ENCODE peak calls at places on chromosome 20, in seven cellular contexts. Q is CD8-positive, alpha-beta T cell; W is lower lobe of right lung; R is body of pancreas; A is ovary; H is colonic mucosa; V is tibial nerve. N is an unnamed sample. For H3K4me1, the result is how much of the 10 kb centered on the place peaks cover.

GRCh38 chr20:37357481-37358365 is 11.8 kb downstream of the SRC start:
- DNase-seq in Q (no peak), W (no peak), R (no peak), A (no peak), H (no peak), V (no peak), N (no peak)

GRCh38 chr20:35312348-35312747 is 20.1 kb upstream of the FAM83C start:
- DNase-seq in Q (no peak), W (no peak), R (no peak), A (no peak), H (no peak), V (no peak), N (peak)

GRCh38 chr20:44092551-44093248 is 94.3 kb downstream of the JPH2 start:
- DNase-seq in Q (peak), W (no peak), R (no peak), A (no peak), H (peak), V (no peak), N (no peak)

GRCh38 chr20:4130404-4131189 is 115.2 kb upstream of the RNF24 start:
- DNase-seq in Q (peak), W (no peak), R (no peak), A (no peak), H (no peak), V (no peak), N (no peak)

GRCh38 chr20:57076202-57076651 is 190.2 kb downstream of the BMP7 start:
- DNase-seq in Q (no peak), W (no peak), R (no peak), A (no peak), H (no peak), V (no peak), N (peak)

GRCh38 chr20:10902836-10903410 is 229.1 kb upstream of the JAG1 start:
- DNase-seq in Q (no peak), W (no peak), R (no peak), A (no peak), H (no peak), V (no peak), N (no peak)

GRCh38 chr20:17556842-17557674 is 12.8 kb upstream of the DSTN start:
- DNase-seq in Q (no peak), W (peak), R (peak), A (peak), H (peak), V (peak), N (no peak)

GRCh38 chr20:58065508-58066361 is 162.7 kb downstream of the ANKRD60 start:
- DNase-seq in Q (no peak), W (no peak), R (no peak), A (no peak), H (peak), V (no peak), N (peak)

GRCh38 chr20:58810879-58811250 is 39.8 kb downstream of the GNAS-AS1 start:
- DNase-seq in Q (no peak), W (no peak), R (no peak), A (no peak), H (no peak), V (no peak), N (no peak)

GRCh38 chr20:60294627-60295026 is 336.4 kb downstream of the CDH26 start:
- DNase-seq in Q (peak), W (no peak), R (no peak), A (no peak), H (no peak), V (no peak), N (no peak)

GRCh38 chr20:38673731-38674177 is 50.5 kb upstream of the SLC32A1 start:
- DNase-seq in Q (no peak), W (no peak), R (no peak), A (no peak), H (no peak), V (no peak), N (no peak)

GRCh38 chr20:38315290-38315966 is 11.5 kb downstream of the BPI start:
- DNase-seq in Q (no peak), W (no peak), R (no peak), A (peak), H (no peak), V (no peak), N (no peak)

GRCh38 chr20:35039146-35039545 is 53.5 kb downstream of the TRPC4AP start:
- DNase-seq in Q (no peak), W (peak), R (peak), A (no peak), H (peak), V (no peak), N (peak)

GRCh38 chr20:57876163-57876562 is 166.3 kb upstream of the PMEPA1 start:
- DNase-seq in Q (no peak), W (no peak), R (no peak), A (no peak), H (no peak), V (no peak), N (no peak)

GRCh38 chr20:44407402-44408184 is 52.1 kb downstream of the HNF4A start:
- DNase-seq in Q (no peak), W (no peak), R (peak), A (no peak), H (peak), V (no peak), N (peak)

GRCh38 chr20:60559462-60559861 is 601.2 kb downstream of the CDH26 start:
- DNase-seq in Q (no peak), W (no peak), R (no peak), A (no peak), H (no peak), V (no peak), N (no peak)

GRCh38 chr20:1685304-1686052 is 27.9 kb upstream of the SIRPG start:
- DNase-seq in Q (no peak), W (no peak), R (no peak), A (no peak), H (no peak), V (no peak), N (no peak)

GRCh38 chr20:58597021-58597940 is 53.8 kb upstream of the STX16 start:
- DNase-seq in Q (no peak), W (no peak), R (no peak), A (peak), H (peak), V (no peak), N (no peak)

GRCh38 chr20:58112017-58112781 is 116.3 kb downstream of the ANKRD60 start:
- DNase-seq in Q (no peak), W (no peak), R (no peak), A (no peak), H (no peak), V (no peak), N (peak)

GRCh38 chr20:35710039-35710438 is 10.8 kb downstream of the ROMO1 start:
- DNase-seq in Q (no peak), W (no peak), R (no peak), A (no peak), H (no peak), V (no peak), N (no peak)

GRCh38 chr20:52129611-52130010 is 62.0 kb downstream of the ZFP64 start:
- DNase-seq in Q (no peak), W (no peak), R (no peak), A (no peak), H (no peak), V (no peak), N (no peak)

DNA sequence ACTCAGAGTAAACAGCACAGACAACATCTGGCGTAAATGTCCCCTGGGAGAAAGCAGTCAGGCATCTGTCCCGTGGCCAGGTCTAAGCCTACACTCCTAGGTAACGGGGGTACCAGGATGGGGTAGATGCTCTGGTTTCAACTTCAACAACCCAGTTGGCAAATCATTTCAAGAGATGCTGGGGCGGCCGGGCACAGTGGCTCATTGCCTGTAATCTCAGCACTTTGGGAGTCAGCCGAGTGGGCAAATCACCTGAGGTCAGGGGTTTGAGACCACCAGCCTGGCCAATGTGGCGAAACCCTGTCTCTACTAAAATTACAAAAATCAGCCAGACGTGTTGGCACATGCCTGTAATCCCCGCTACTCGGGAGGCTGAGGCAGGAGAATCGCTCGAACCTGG is 12.3 kb downstream of the PREX1 start:
- DNase-seq in Q (no peak), W (no peak), R (no peak), A (no peak), H (no peak), V (no peak), N (no peak)
- H3K4me1 ChIP-seq in Q (half or more), W (half or more), R (under half), A (under half), H (under half), V (under half), N (under half)

DNA sequence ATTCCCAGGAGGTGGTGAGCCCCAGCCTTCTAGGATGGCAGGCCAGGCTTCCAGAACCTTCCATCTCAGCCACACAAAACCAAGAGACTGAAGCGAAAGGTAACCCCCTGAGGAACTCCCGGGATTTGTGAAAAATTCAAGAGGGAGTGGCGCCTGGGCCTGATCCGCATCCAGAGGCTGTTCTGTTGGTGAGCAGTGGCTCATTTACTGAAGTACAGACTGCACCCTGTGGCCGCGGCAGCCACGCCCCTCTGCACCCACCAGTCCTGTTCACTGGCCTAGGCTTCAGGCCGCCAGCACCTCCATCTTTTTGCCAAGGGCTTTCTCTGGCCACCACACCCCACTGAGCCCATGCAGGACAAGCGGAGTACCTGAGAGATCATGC is 79.1 kb upstream of the PTPN1 start:
- DNase-seq in Q (no peak), W (no peak), R (no peak), A (no peak), H (no peak), V (no peak), N (no peak)
- H3K27ac ChIP-seq in Q (no peak), W (no peak), R (no peak), A (no peak), H (no peak), V (peak), N (peak)

GRCh38 chr20:54657268-54657826 is 182.0 kb downstream of the DOK5 start:
- DNase-seq in Q (no peak), W (no peak), R (no peak), A (no peak), H (no peak), V (no peak), N (no peak)
- TF ChIP-seq CTCF in Q (no peak), W (no peak), R (no peak), A (no peak), H (no peak), V (no peak), N (no peak)

GRCh38 chr20:31570021-31570463 is 35.0 kb upstream of the ID1 start:
- DNase-seq in Q (no peak), W (no peak), R (no peak), A (no peak), H (no peak), V (no peak), N (no peak)
- H3K4me1 ChIP-seq in Q (under half), W (under half), R (under half), A (under half), H (under half), V (under half), N (under half)

N was measured in foreskin keratinocyte.